ENCODE peak calls at places on chromosomes 6 and 20, in five cellular contexts. G, I, R, Z and Q are unnamed samples.

GRCh38 chr20:57061058-57061900 is 205.2 kb downstream of the BMP7 start:
- DNase-seq in G (peak; percentile 67), I (no peak), R (no peak), Z (no peak), Q (peak; percentile 72)

GRCh38 chr6:68911334-68911733 is 276.3 kb downstream of the ADGRB3 start:
- DNase-seq in G (no peak), I (no peak), R (no peak), Z (no peak), Q (no peak)

GRCh38 chr6:118872726-118873125 is 21.2 kb upstream of the ASF1A start:
- DNase-seq in G (no peak), I (no peak), R (no peak), Z (no peak), Q (no peak)

GRCh38 chr6:87907521-87907920 is 140.1 kb upstream of the SPACA1 start:
- DNase-seq in G (no peak), I (no peak), R (no peak), Z (peak; percentile 63), Q (no peak)

GRCh38 chr20:4978050-4978918 is 23.0 kb downstream of the SLC23A2 start:
- DNase-seq in G (no peak), I (no peak), R (no peak), Z (no peak), Q (no peak)

GRCh38 chr20:63737940-63738686 is 1.5 kb upstream of the SLC2A4RG start:
- DNase-seq in G (no peak), I (peak; percentile 90), R (no peak), Z (no peak), Q (no peak)

GRCh38 chr20:25470045-25470444 is 62.6 kb downstream of the GINS1 start:
- DNase-seq in G (peak; percentile 33), I (peak; percentile 57), R (peak; percentile 56), Z (peak; percentile 13), Q (peak; percentile 43)

GRCh38 chr6:165308926-165309731 is at the start of gene C6orf118:
- DNase-seq in G (peak; percentile 78), I (no peak), R (peak; percentile 73), Z (no peak), Q (peak; percentile 88)

GRCh38 chr6:135087403-135087802 is 32.8 kb upstream of the HBS1L start:
- DNase-seq in G (no peak), I (peak; percentile 27), R (no peak), Z (no peak), Q (peak; percentile 26)

GRCh38 chr6:157983439-157984119 is 1.9 kb downstream of the SYNJ2 start:
- DNase-seq in G (no peak), I (no peak), R (no peak), Z (no peak), Q (no peak)

GRCh38 chr6:91573826-91574416 is 987.0 kb upstream of the MAP3K7 start:
- DNase-seq in G (no peak), I (no peak), R (no peak), Z (peak; percentile 3), Q (no peak)

GRCh38 chr6:13444604-13445003 is 42.8 kb downstream of the GFOD1 start:
- DNase-seq in G (no peak), I (no peak), R (no peak), Z (no peak), Q (no peak)

GRCh38 chr6:37048851-37049734 is 43.6 kb downstream of the FGD2 start:
- DNase-seq in G (no peak), I (no peak), R (no peak), Z (peak; percentile 53), Q (no peak)

GRCh38 chr6:108071736-108072276 is 2.7 kb downstream of the OSTM1 start:
- DNase-seq in G (peak; percentile 56), I (no peak), R (peak; percentile 7), Z (no peak), Q (no peak)

GRCh38 chr6:120405947-120406346 is 928.3 kb downstream of the TBC1D32 start:
- DNase-seq in G (peak; percentile 38), I (no peak), R (peak; percentile 15), Z (no peak), Q (peak; percentile 22)

GRCh38 chr6:44090465-44090864 is 36.8 kb downstream of the MRPL14 start:
- DNase-seq in G (no peak), I (no peak), R (no peak), Z (no peak), Q (no peak)

GRCh38 chr20:19275630-19276071 is 63.2 kb downstream of the SLC24A3 start:
- DNase-seq in G (no peak), I (no peak), R (no peak), Z (no peak), Q (no peak)

GRCh38 chr6:58290177-58290576 is 972.7 kb downstream of the PRIM2 start:
- DNase-seq in G (no peak), I (no peak), R (no peak), Z (no peak), Q (no peak)

GRCh38 chr6:167796668-167797031 is 30.1 kb upstream of the AFDN start:
- DNase-seq in G (no peak), I (no peak), R (no peak), Z (no peak), Q (no peak)
- TF ChIP-seq SUZ12 in G (no peak), I (no peak), R (no peak), Z (no peak), Q (no peak)

DNA sequence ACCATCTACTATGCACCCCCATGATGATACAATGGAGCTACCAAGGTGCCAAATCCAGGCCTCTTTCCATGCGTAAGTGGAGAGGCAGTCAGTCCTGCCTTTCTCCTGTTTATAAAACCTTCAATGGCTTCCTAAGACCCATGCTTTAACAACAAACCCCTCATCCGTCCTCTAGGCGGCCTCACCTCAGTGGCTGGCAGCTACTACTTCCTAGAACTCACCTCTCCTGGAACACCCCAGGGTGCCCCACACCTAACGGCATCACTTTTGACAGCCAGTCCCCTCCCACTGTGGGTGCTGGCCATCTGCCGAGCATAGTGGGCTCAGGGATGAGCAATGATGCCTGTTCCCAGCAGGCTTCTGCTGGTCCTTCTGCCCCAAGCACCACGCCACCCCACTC is 80.0 kb upstream of the TAB2 start:
- DNase-seq in G (no peak), I (no peak), R (no peak), Z (no peak), Q (no peak)
- TF ChIP-seq SUZ12 in G (no peak), I (no peak), R (no peak), Z (no peak), Q (no peak)

GRCh38 chr20:6044102-6044501 is 9.8 kb downstream of the LRRN4 start:
- DNase-seq in G (peak; percentile 25), I (peak; percentile 23), R (no peak), Z (no peak), Q (no peak)
- TF ChIP-seq SUZ12 in G (no peak), I (no peak), R (no peak), Z (no peak), Q (no peak)

DNA sequence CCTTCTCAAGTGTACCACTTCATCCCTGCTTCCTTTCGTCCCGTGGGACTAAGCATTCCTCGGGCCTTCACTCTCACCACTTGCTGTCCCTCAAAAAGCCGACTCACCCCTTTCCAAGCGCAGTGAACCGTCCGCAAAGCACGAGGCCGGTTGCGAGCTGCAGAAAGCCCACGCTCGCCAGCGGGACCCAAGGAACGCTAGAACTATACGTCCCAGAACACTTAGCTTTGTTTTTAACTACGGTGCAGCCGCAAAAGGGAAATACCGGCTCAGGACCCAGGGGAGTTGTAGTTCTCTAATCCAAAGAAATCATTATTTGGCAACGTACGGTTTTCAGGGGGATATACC is 457 bp upstream of the POLR1H start:
- DNase-seq in G (no peak), I (no peak), R (no peak), Z (no peak), Q (peak; percentile 36)
- TF ChIP-seq SUZ12 in G (no peak), I (no peak), R (no peak), Z (no peak), Q (no peak)

DNA sequence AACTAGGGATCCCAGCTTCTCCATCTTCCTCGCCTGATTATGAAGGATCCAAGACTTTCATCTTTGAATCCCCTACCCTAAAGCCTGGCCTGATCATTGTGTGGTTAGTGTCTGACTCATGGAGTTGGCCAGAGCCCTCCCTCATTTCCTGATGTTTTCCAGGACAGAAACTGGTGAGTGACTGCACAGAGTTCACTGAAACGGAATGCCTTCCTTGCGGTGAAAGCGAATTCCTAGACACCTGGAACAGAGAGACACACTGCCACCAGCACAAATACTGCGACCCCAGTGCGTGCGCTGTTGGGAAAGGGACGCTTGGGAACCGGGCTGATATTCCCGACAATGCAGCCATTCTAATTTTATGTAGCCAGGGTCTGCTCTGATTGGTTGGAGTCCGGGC is 4.0 kb downstream of the CD40 start:
- DNase-seq in G (no peak), I (peak; percentile 35), R (no peak), Z (no peak), Q (no peak)
- TF ChIP-seq SUZ12 in G (no peak), I (no peak), R (no peak), Z (no peak), Q (no peak)

DNA sequence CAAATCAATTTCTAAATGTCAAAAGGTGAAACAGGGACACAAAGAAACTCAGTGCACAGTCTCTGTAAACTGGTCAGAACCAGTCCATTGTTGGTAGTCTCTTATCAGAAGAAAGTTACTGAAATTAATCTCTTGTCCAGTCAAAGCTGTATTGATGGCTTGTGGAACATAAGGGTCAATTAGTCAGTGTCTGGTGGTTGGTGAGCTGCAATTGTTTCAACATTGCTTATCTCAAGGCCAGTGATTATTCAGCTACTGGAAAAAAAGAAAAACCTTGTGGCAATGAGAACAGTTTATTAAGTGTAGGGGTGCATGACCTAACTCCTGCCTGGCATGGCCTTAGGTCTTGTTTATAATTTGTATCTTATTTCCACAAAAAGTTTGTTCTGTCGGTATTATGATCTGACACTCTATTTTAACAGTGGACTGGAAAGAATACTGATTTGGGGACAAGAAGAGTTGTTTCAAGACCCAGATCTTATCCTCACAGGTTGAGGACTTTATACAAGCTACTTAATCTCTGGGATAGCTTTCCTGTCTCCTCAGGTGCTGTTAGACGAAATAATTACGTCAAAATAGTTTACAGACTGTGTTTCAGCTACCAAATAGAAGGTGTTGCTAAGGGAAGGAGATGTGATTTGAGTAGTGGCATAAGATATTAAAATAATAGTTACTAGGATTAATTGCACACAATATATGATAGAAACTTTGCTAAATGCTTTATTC is 520.0 kb upstream of the IRAK1BP1 start:
- DNase-seq in G (no peak), I (no peak), R (no peak), Z (no peak), Q (no peak)
- TF ChIP-seq SUZ12 in G (no peak), I (no peak), R (no peak), Z (no peak), Q (no peak)

GRCh38 chr6:1524040-1524480 is 85.7 kb upstream of the FOXC1 start:
- DNase-seq in G (peak; percentile 57), I (no peak), R (peak; percentile 61), Z (no peak), Q (peak; percentile 68)
- TF ChIP-seq SUZ12 in G (no peak), I (no peak), R (no peak), Z (no peak), Q (no peak)

GRCh38 chr6:49646130-49646824 is 9.6 kb upstream of the RHAG start:
- DNase-seq in G (no peak), I (no peak), R (no peak), Z (no peak), Q (no peak)
- TF ChIP-seq SUZ12 in G (no peak), I (no peak), R (no peak), Z (no peak), Q (no peak)

DNA sequence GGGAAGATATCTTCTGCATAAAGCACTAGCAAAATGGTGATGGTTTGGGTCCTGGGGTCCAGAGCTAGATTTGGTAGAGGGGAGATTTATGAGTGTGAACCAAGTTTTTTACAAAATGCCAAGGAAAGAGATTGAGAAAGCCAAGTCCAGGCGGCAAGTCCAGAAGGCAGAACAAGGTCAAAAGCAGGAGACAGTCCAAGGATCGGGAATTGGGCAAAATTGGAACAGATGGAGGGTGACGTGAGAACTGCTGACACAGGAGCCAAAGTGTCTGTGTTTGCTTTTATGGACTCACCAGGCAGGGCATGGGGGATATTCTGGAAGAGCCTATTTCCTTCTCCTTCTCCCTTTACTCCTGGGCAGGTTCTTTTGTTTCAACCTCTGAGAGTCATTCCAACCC is 4.1 kb downstream of the NHLRC1 start:
- DNase-seq in G (no peak), I (no peak), R (no peak), Z (no peak), Q (no peak)
- TF ChIP-seq SUZ12 in G (no peak), I (no peak), R (no peak), Z (no peak), Q (no peak)